ENCODE peak calls at places on chromosomes 1 and 21, in seven cellular contexts. D, R, F, H, J, N and G are unnamed samples.

GRCh38 chr21:35924714-35925301 is 135.5 kb downstream of the SETD4 start:
- DNase-seq in F (no peak), N (no peak), J (peak), H (peak), R (peak), D (peak), G (no peak)

GRCh38 chr1:12158362-12159092 is 8.3 kb upstream of the TNFRSF1B start:
- DNase-seq in N (no peak), D (no peak), R (no peak), J (no peak), H (no peak), F (no peak), G (no peak)

GRCh38 chr1:212917134-212917485 is 33.2 kb upstream of the VASH2 start:
- DNase-seq in N (no peak), D (no peak), F (no peak), H (no peak), R (no peak), J (no peak), G (no peak)

GRCh38 chr21:45054927-45055612 is 19.3 kb upstream of the ADARB1 start:
- DNase-seq in F (no peak), D (no peak), H (no peak), N (no peak), R (no peak), J (no peak), G (no peak)

GRCh38 chr1:110243581-110243980 is 33.5 kb downstream of the KCNC4 start:
- DNase-seq in J (no peak), N (no peak), R (no peak), H (no peak), D (no peak), F (no peak), G (no peak)

GRCh38 chr1:116489231-116489697 is 81.6 kb downstream of the CD58 start:
- DNase-seq in D (no peak), F (peak), H (no peak), J (no peak), R (no peak), N (no peak), G (no peak)

GRCh38 chr1:95046359-95046758 is 26.4 kb downstream of the ALG14 start:
- DNase-seq in J (no peak), N (no peak), H (no peak), F (no peak), D (no peak), R (no peak), G (no peak)

GRCh38 chr1:8733463-8733862 is 84.0 kb downstream of the RERE start:
- DNase-seq in N (no peak), D (no peak), F (no peak), R (no peak), J (no peak), H (peak), G (no peak)

GRCh38 chr1:85746777-85747176 is 38.5 kb upstream of the ZNHIT6 start:
- DNase-seq in N (no peak), R (no peak), J (no peak), D (no peak), H (no peak), F (no peak), G (no peak)

GRCh38 chr21:33968082-33968997 is 52.7 kb upstream of the ATP5PO start:
- DNase-seq in H (no peak), D (no peak), N (no peak), F (peak), J (no peak), R (peak), G (no peak)

GRCh38 chr1:111204211-111204883 is 3.9 kb upstream of the DENND2D start:
- DNase-seq in R (no peak), D (peak), H (peak), N (no peak), J (no peak), F (no peak), G (peak)

GRCh38 chr1:229190057-229190590 is 80.8 kb upstream of the RAB4A start:
- DNase-seq in N (no peak), H (no peak), J (no peak), F (peak), R (no peak), D (no peak), G (no peak)

GRCh38 chr1:84363019-84363418 is 35.3 kb upstream of the DNASE2B start:
- DNase-seq in D (no peak), N (no peak), J (no peak), R (no peak), H (no peak), F (no peak), G (no peak)

GRCh38 chr1:48493970-48494769 is 22.2 kb upstream of the SPATA6 start:
- DNase-seq in H (no peak), F (peak), N (no peak), R (peak), D (peak), J (peak), G (peak)

GRCh38 chr1:228081578-228082259 is 789 bp upstream of the ARF1 start:
- DNase-seq in H (peak), R (no peak), D (no peak), N (no peak), F (peak), J (no peak), G (peak)

GRCh38 chr1:232684331-232685105 is 54.6 kb upstream of the SIPA1L2 start:
- DNase-seq in R (no peak), N (no peak), F (no peak), D (no peak), J (no peak), H (no peak), G (no peak)

GRCh38 chr1:206575165-206575893 is 36.9 kb downstream of the EIF2D start:
- DNase-seq in F (no peak), N (no peak), J (peak), D (peak), H (no peak), R (peak), G (no peak)

GRCh38 chr1:160639652-160640051 is 7.2 kb downstream of the SLAMF1 start:
- DNase-seq in H (no peak), R (no peak), F (no peak), N (no peak), J (no peak), D (no peak), G (no peak)

GRCh38 chr1:76428027-76428426 is 353.5 kb downstream of the ST6GALNAC3 start:
- DNase-seq in F (no peak), R (no peak), D (no peak), N (no peak), H (no peak), J (no peak), G (no peak)

GRCh38 chr21:45997495-45998275 is 16.1 kb downstream of the COL6A1 start:
- DNase-seq in R (no peak), N (no peak), D (no peak), F (no peak), H (no peak), J (no peak), G (peak)

GRCh38 chr1:96596226-96596625 is 125.4 kb upstream of the PTBP2 start:
- DNase-seq in J (no peak), N (no peak), D (peak), F (peak), H (peak), R (no peak), G (no peak)

GRCh38 chr1:247177755-247178154 is 5.9 kb upstream of the ZNF124 start:
- DNase-seq in N (no peak), H (no peak), R (no peak), J (no peak), D (no peak), F (no peak), G (no peak)

GRCh38 chr1:70103770-70104169 is 101.6 kb downstream of the LRRC40 start:
- DNase-seq in H (no peak), R (no peak), F (no peak), D (no peak), J (no peak), N (no peak), G (no peak)

GRCh38 chr1:31785020-31785946 is 21.1 kb upstream of the ADGRB2 start:
- DNase-seq in D (no peak), F (no peak), R (no peak), N (no peak), J (no peak), H (no peak), G (no peak)

GRCh38 chr1:207389728-207390464 is 64.2 kb upstream of the CR2 start:
- DNase-seq in N (no peak), J (peak), D (no peak), H (no peak), F (no peak), R (peak), G (no peak)

GRCh38 chr21:42381347-42381984 is 14.4 kb downstream of the TMPRSS3 start:
- DNase-seq in F (peak), J (no peak), N (peak), D (no peak), R (peak), H (no peak), G (no peak)

GRCh38 chr1:67171978-67172377 is 5.7 kb downstream of the IL23R start:
- DNase-seq in J (no peak), F (no peak), H (no peak), N (no peak), D (no peak), R (no peak), G (no peak)

GRCh38 chr1:79497193-79497773 is 490.8 kb upstream of the ADGRL4 start:
- DNase-seq in N (peak), J (peak), H (no peak), D (no peak), R (peak), F (peak), G (no peak)

GRCh38 chr1:54557956-54558355 is 9.9 kb downstream of the ACOT11 start:
- DNase-seq in N (no peak), R (no peak), H (no peak), F (no peak), J (no peak), D (no peak), G (no peak)

GRCh38 chr1:241336335-241336734 is 20.7 kb downstream of the RGS7 start:
- DNase-seq in R (peak), F (no peak), H (no peak), D (no peak), J (no peak), N (no peak), G (no peak)

GRCh38 chr1:206892351-206892984 is 4.8 kb upstream of the IL24 start:
- DNase-seq in D (no peak), J (no peak), H (no peak), N (no peak), F (no peak), R (peak), G (no peak)

GRCh38 chr1:156319664-156320063 is 18.4 kb downstream of the CCT3 start:
- DNase-seq in D (no peak), H (no peak), J (no peak), N (no peak), F (peak), R (peak), G (no peak)

GRCh38 chr1:64624446-64624766 is 120.5 kb upstream of the RAVER2 start:
- DNase-seq in N (no peak), D (peak), F (no peak), R (peak), J (no peak), H (no peak), G (peak)

GRCh38 chr1:115073298-115074087 is 15.8 kb downstream of the TSPAN2 start:
- DNase-seq in H (no peak), R (no peak), D (no peak), F (no peak), J (no peak), N (no peak), G (no peak)

GRCh38 chr1:3187415-3188149 is 118.6 kb downstream of the PRDM16 start:
- DNase-seq in H (no peak), R (no peak), D (no peak), J (no peak), N (no peak), F (no peak), G (no peak)

GRCh38 chr1:3184666-3185065 is 115.7 kb downstream of the PRDM16 start:
- DNase-seq in R (no peak), H (no peak), N (no peak), D (no peak), F (no peak), J (no peak), G (no peak)

GRCh38 chr1:3185896-3186525 is 117.0 kb downstream of the PRDM16 start:
- DNase-seq in R (no peak), F (no peak), N (no peak), H (no peak), J (no peak), D (no peak), G (no peak)

GRCh38 chr1:3188150-3188971 is 119.4 kb downstream of the PRDM16 start:
- DNase-seq in D (no peak), R (no peak), F (no peak), J (no peak), N (no peak), H (no peak), G (no peak)

DNA sequence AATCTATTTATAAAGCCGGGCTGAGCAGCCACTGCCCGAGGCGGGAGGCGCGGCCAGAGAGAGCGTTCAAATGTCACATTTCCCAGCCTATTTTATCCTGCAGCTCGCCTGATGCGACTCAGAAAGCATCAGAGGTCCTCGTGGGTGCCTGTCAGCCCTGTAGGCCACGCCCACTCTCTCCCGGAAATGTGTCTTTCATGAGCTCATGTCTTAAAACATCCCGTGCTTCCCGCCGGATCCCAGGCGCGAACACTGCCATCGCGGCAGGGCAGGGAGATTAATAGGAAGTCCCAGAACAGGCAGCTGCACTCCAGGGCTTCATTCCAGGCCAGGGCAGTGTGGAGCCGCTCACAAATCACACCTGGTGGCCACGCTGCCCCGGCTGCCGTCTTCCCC is 117.5 kb downstream of the PRDM16 start:
- DNase-seq in H (peak), D (peak), F (peak), R (peak), J (peak), N (no peak), G (peak)
- H3K4me3 ChIP-seq in H (peak), D (no peak), F (no peak), R (no peak), J (no peak), N (no peak), G (no peak)

GRCh38 chr1:1785666-1786065 is 7.4 kb upstream of the NADK start:
- DNase-seq in F (no peak), H (no peak), N (no peak), D (no peak), R (no peak), J (no peak), G (no peak)

GRCh38 chr1:1784933-1785332 is 6.7 kb upstream of the NADK start:
- DNase-seq in D (no peak), J (no peak), N (no peak), H (no peak), R (no peak), F (no peak), G (no peak)

GRCh38 chr1:1788136-1788535 is 9.9 kb upstream of the NADK start:
- DNase-seq in H (no peak), N (no peak), D (no peak), F (no peak), R (no peak), J (no peak), G (no peak)

GRCh38 chr1:1787206-1787605 is 8.9 kb upstream of the NADK start:
- DNase-seq in F (no peak), R (no peak), D (no peak), N (no peak), H (no peak), J (no peak), G (no peak)

GRCh38 chr1:1788646-1789431 is 10.6 kb upstream of the NADK start:
- DNase-seq in J (no peak), R (no peak), H (no peak), N (no peak), D (peak), F (peak), G (no peak)
- H3K4me3 ChIP-seq in J (no peak), R (no peak), H (no peak), N (no peak), D (no peak), F (no peak), G (no peak)

DNA sequence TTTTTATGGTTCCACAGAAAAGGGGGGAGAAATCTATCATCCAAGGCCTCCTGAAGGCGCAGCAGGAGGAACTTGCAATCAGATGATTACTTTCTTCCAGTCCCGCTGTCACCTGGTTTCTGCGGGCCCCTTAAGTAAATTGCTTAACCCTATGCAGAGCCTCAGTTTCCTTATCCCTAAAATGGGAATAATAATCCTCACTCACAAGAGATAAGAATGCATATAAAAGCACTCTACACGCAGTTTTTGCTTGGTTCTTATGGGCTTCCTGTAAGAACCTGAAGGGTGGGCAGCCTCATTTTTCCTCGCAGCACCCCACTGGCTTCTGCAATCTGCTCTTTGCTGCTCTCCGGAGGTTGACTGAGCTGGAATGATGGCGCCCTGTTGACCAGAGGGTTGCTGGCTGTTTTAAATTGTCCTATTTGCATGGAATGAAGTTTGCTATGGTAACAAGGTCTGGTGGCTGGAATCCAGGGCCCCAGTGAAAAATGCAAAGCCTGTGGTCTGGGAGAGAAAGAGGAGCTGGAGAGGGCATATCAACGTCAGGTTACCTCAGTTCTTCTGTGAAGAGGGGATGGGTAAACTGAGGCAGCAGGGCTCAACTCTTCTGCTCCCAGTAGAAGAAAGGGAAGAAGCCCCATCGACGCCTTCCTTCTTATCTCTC is 1.0 kb upstream of the KAZN start:
- DNase-seq in N (no peak), F (peak), J (no peak), H (no peak), R (no peak), D (no peak), G (no peak)
- H3K4me3 ChIP-seq in N (peak), F (no peak), J (no peak), H (no peak), R (peak), D (no peak), G (no peak)

GRCh38 chr1:26122988-26123973 is 11.7 kb downstream of the PDIK1L start:
- DNase-seq in R (peak), H (no peak), D (no peak), J (no peak), N (no peak), F (no peak), G (no peak)
- H3K4me3 ChIP-seq in R (no peak), H (peak), D (no peak), J (no peak), N (no peak), F (no peak), G (no peak)

DNA sequence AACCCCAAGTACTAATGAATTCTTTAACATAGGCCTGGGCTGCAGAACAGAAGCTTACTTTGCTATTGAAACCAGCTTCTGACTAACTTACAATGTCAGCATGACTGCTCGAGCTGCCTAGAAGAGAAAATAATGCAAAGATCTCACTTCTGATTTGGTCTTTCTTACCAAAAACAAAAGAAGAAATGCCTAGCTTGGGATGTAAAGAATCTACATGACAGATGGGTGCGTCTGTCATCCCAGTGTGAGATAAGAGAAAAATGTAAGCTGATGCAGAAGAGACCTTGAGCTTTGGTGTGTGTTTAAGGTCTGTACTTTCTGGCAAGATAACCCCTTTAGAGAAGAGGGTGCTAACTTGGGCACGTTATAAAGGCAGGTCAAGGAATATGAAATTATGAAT is 3.6 kb downstream of the FAM20B start:
- DNase-seq in J (no peak), D (no peak), R (no peak), F (peak), H (no peak), N (peak), G (no peak)
- H3K4me3 ChIP-seq in J (no peak), D (no peak), R (no peak), F (no peak), H (no peak), N (no peak), G (no peak)

GRCh38 chr1:100627018-100627716 is 89.2 kb downstream of the GPR88 start:
- DNase-seq in N (no peak), D (no peak), R (peak), F (no peak), J (peak), H (no peak), G (no peak)
- H3K4me3 ChIP-seq in N (no peak), D (no peak), R (no peak), F (no peak), J (no peak), H (no peak), G (no peak)